ENCODE peak calls at places on chromosomes 5 and 9, in eight cellular contexts. Y is activated B cell treated with CpG ODN at 0.5 μM for 24 hours, K is cardiac fibroblast, T is mucosa of descending colon, R is brain microvascular endothelial cell, F is colonic mucosa, B is neural crest cell, M is progenitor cell of endocrine pancreas. H is an unnamed sample.
A peak's percentile ranks its signal among the peaks of the same experiment; 100 is the strongest.

GRCh38 chr5:112978836-112979235 is 2.2 kb downstream of the DCP2 start:
- DNase-seq in M (no peak), T (no peak), F (no peak), Y (no peak), B (no peak), R (no peak), K (no peak), H (no peak)

GRCh38 chr5:6673963-6674362 is 39.3 kb upstream of the TENT4A start:
- DNase-seq in Y (no peak), R (no peak), T (no peak), B (no peak), M (no peak), F (no peak), K (no peak), H (no peak)

GRCh38 chr9:127418037-127418471 is 6.1 kb upstream of the ZNF79 start:
- DNase-seq in T (no peak), Y (no peak), B (no peak), R (no peak), K (no peak), F (no peak), M (no peak), H (no peak)

GRCh38 chr9:68819065-68819464 is 114.0 kb downstream of the PIP5K1B start:
- DNase-seq in B (no peak), M (no peak), T (no peak), R (no peak), F (no peak), K (no peak), Y (no peak), H (no peak)

GRCh38 chr5:52015760-52016159 is 632.5 kb downstream of the ISL1 start:
- DNase-seq in Y (no peak), T (no peak), K (no peak), F (no peak), B (no peak), M (no peak), R (no peak), H (no peak)

GRCh38 chr5:14463629-14464028 is 118.0 kb upstream of the OTULINL start:
- DNase-seq in B (no peak), M (no peak), R (no peak), K (peak; percentile 78), Y (no peak), F (peak; percentile 76), T (no peak), H (no peak)

GRCh38 chr5:12626556-12626955 is 722.3 kb upstream of the CTNND2 start:
- DNase-seq in Y (no peak), K (no peak), R (no peak), T (no peak), M (no peak), B (no peak), F (no peak), H (no peak)

GRCh38 chr9:33222031-33222430 is 17.9 kb upstream of the SPINK4 start:
- DNase-seq in B (no peak), R (no peak), Y (no peak), M (no peak), T (no peak), K (no peak), F (no peak), H (no peak)

GRCh38 chr5:14628346-14628745 is 36.2 kb upstream of the OTULIN start:
- DNase-seq in K (peak; percentile 67), F (peak; percentile 38), T (no peak), Y (no peak), M (peak; percentile 47), B (peak; percentile 68), R (peak; percentile 50), H (no peak)

GRCh38 chr5:1008451-1009358 is at the start of gene NKD2:
- DNase-seq in M (peak; percentile 72), Y (peak; percentile 64), B (peak; percentile 62), R (no peak), K (no peak), F (peak; percentile 20), T (peak; percentile 51), H (peak; percentile 77)
- TF ChIP-seq CTCF in M (peak; percentile 74), Y (no peak), B (peak; percentile 73), R (peak; percentile 28), K (no peak), F (peak; percentile 21), T (peak; percentile 54), H (peak; percentile 81)

GRCh38 chr5:56139978-56140562 is 93.1 kb downstream of the ANKRD55 start:
- DNase-seq in M (no peak), R (no peak), F (no peak), Y (no peak), T (no peak), B (no peak), K (no peak), H (no peak)
- TF ChIP-seq CTCF in M (no peak), R (no peak), F (no peak), Y (no peak), T (no peak), B (no peak), K (no peak), H (no peak)

GRCh38 chr5:177084175-177084574 is 2.5 kb upstream of the FGFR4 start:
- DNase-seq in B (no peak), F (no peak), T (no peak), Y (no peak), K (no peak), M (no peak), R (no peak), H (no peak)

GRCh38 chr5:177080265-177080664 is 6.5 kb upstream of the FGFR4 start:
- DNase-seq in K (no peak), T (no peak), R (no peak), M (no peak), B (no peak), Y (no peak), F (no peak), H (no peak)

GRCh38 chr5:177085985-177086917 is at the start of gene FGFR4:
- DNase-seq in Y (no peak), K (peak; percentile 45), F (peak; percentile 91), B (peak; percentile 41), M (no peak), R (peak; percentile 14), T (peak; percentile 88), H (no peak)

GRCh38 chr5:177081859-177082258 is 4.9 kb upstream of the FGFR4 start:
- DNase-seq in R (no peak), T (no peak), Y (no peak), K (no peak), M (no peak), B (no peak), F (no peak), H (no peak)

GRCh38 chr5:177083351-177083750 is 3.4 kb upstream of the FGFR4 start:
- DNase-seq in R (no peak), K (no peak), Y (no peak), F (no peak), B (no peak), M (no peak), T (no peak), H (no peak)
- TF ChIP-seq CTCF in R (no peak), K (no peak), Y (no peak), F (no peak), B (no peak), M (no peak), T (no peak), H (no peak)

GRCh38 chr5:173204185-173204979 is 30.6 kb downstream of the NKX2-5 start:
- DNase-seq in M (no peak), F (peak; percentile 25), Y (no peak), R (peak; percentile 37), B (no peak), K (peak; percentile 57), T (no peak), H (no peak)
- TF ChIP-seq CTCF in M (peak; percentile 53), F (peak; percentile 51), Y (no peak), R (peak; percentile 61), B (peak; percentile 61), K (peak; percentile 59), T (peak; percentile 19), H (peak; percentile 63)

DNA sequence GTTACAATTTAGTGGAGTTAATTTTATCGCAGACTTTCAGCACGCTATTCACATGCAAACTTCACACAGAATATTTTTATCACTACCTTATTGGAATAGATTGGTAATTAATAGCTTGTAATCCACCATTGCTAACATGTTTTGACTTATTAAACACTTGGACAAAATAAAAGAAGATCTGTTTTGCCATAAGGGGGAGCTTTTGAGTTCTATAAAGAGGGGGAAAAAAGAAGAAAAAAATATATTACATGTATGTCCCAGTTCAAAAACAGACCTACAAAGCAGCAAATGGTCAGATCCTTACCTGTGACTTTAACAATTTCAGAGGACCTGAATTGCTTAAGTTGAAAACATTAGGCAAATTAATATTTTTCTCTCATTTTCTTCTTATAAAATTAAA is 1.2 kb upstream of the PAPPA start:
- DNase-seq in T (no peak), B (no peak), R (no peak), K (no peak), M (no peak), F (no peak), Y (no peak), H (no peak)
- TF ChIP-seq CTCF in T (no peak), B (peak; percentile 54), R (peak; percentile 16), K (peak; percentile 36), M (peak; percentile 48), F (no peak), Y (no peak), H (peak; percentile 62)

GRCh38 chr9:129885018-129885669 is 49.9 kb downstream of the USP20 start:
- DNase-seq in T (peak; percentile 80), R (no peak), B (no peak), Y (peak; percentile 48), F (peak; percentile 68), M (no peak), K (no peak), H (no peak)
- TF ChIP-seq CTCF in T (no peak), R (peak; percentile 33), B (no peak), Y (no peak), F (no peak), M (no peak), K (no peak), H (no peak)